ENCODE peak calls at places on chromosomes 3 and 15, in five cellular contexts. One of them, this sample, is unnamed.

GRCh38 chr15:41494190-41494921 is 682 bp downstream of the ITPKA start:
- DNase-seq in GM12878: no peak
- DNase-seq in GM12891: peak
- DNase-seq in H54: no peak
- DNase-seq in body of pancreas: peak
- DNase-seq in this sample: peak

GRCh38 chr15:72189250-72189902 is 8.2 kb downstream of the GRAMD2A start:
- DNase-seq in H54: no peak
- DNase-seq in body of pancreas: no peak
- DNase-seq in GM12878: no peak
- DNase-seq in GM12891: no peak
- DNase-seq in this sample: no peak

GRCh38 chr3:55147406-55147805 is 219.5 kb upstream of the LRTM1 start:
- DNase-seq in GM12891: no peak
- DNase-seq in H54: no peak
- DNase-seq in GM12878: no peak
- DNase-seq in body of pancreas: no peak
- DNase-seq in this sample: no peak

GRCh38 chr3:168341965-168342719 is 246.4 kb upstream of the GOLIM4 start:
- DNase-seq in H54: no peak
- DNase-seq in GM12878: no peak
- DNase-seq in GM12891: no peak
- DNase-seq in body of pancreas: no peak
- DNase-seq in this sample: no peak

GRCh38 chr3:30682434-30683155 is 76.2 kb downstream of the TGFBR2 start:
- DNase-seq in H54: no peak
- DNase-seq in GM12878: no peak
- DNase-seq in GM12891: no peak
- DNase-seq in body of pancreas: no peak
- DNase-seq in this sample: no peak

GRCh38 chr15:94743668-94744067 is 512.3 kb downstream of the MCTP2 start:
- DNase-seq in body of pancreas: no peak
- DNase-seq in H54: no peak
- DNase-seq in GM12891: no peak
- DNase-seq in GM12878: no peak
- DNase-seq in this sample: no peak

GRCh38 chr3:12898980-12899755 is 57.8 kb upstream of the RPL32 start:
- DNase-seq in H54: no peak
- DNase-seq in GM12878: no peak
- DNase-seq in body of pancreas: no peak
- DNase-seq in GM12891: no peak
- DNase-seq in this sample: peak

GRCh38 chr3:64747682-64748081 is 59.9 kb upstream of the ADAMTS9 start:
- DNase-seq in body of pancreas: no peak
- DNase-seq in GM12891: no peak
- DNase-seq in H54: no peak
- DNase-seq in GM12878: no peak
- DNase-seq in this sample: no peak

GRCh38 chr3:7876741-7877297 is 624.8 kb upstream of the LMCD1 start:
- DNase-seq in GM12891: no peak
- DNase-seq in H54: no peak
- DNase-seq in GM12878: no peak
- DNase-seq in body of pancreas: no peak
- DNase-seq in this sample: no peak

GRCh38 chr3:128217702-128218475 is 64.6 kb downstream of the EEFSEC start:
- DNase-seq in H54: no peak
- DNase-seq in GM12891: no peak
- DNase-seq in GM12878: peak
- DNase-seq in body of pancreas: no peak
- DNase-seq in this sample: no peak

GRCh38 chr15:53713218-53713617 is 46.2 kb downstream of the WDR72 start:
- DNase-seq in H54: no peak
- DNase-seq in GM12878: no peak
- DNase-seq in GM12891: no peak
- DNase-seq in body of pancreas: no peak
- DNase-seq in this sample: no peak

GRCh38 chr3:45670995-45671394 is 18.2 kb upstream of the SACM1L start:
- DNase-seq in GM12891: no peak
- DNase-seq in H54: no peak
- DNase-seq in GM12878: no peak
- DNase-seq in body of pancreas: no peak
- DNase-seq in this sample: no peak

GRCh38 chr3:41630708-41631107 is 331.2 kb downstream of the ULK4 start:
- DNase-seq in GM12891: no peak
- DNase-seq in H54: no peak
- DNase-seq in GM12878: no peak
- DNase-seq in body of pancreas: no peak
- DNase-seq in this sample: no peak

GRCh38 chr3:138078096-138078495 is 37.3 kb downstream of the DZIP1L start:
- DNase-seq in H54: no peak
- DNase-seq in GM12891: no peak
- DNase-seq in GM12878: no peak
- DNase-seq in body of pancreas: no peak
- DNase-seq in this sample: no peak

GRCh38 chr3:123201557-123202427 is at the start of gene SEC22A:
- DNase-seq in GM12878: peak
- DNase-seq in GM12891: peak
- DNase-seq in H54: peak
- DNase-seq in body of pancreas: peak
- DNase-seq in this sample: peak
- TF ChIP-seq POLR2A in GM12878: peak
- TF ChIP-seq POLR2A in GM12891: peak
- TF ChIP-seq POLR2A in H54: peak
- TF ChIP-seq POLR2A in body of pancreas: peak
- TF ChIP-seq POLR2A in this sample: no peak

GRCh38 chr15:26868029-26868685 is 1.3 kb downstream of the GABRA5 start:
- DNase-seq in body of pancreas: no peak
- DNase-seq in H54: no peak
- DNase-seq in GM12878: no peak
- DNase-seq in GM12891: no peak
- DNase-seq in this sample: no peak

GRCh38 chr15:26864664-26865191 is 2.1 kb upstream of the GABRA5 start:
- DNase-seq in GM12891: no peak
- DNase-seq in GM12878: no peak
- DNase-seq in H54: peak
- DNase-seq in body of pancreas: no peak
- DNase-seq in this sample: no peak

GRCh38 chr15:26869628-26870027 is 2.8 kb downstream of the GABRA5 start:
- DNase-seq in body of pancreas: no peak
- DNase-seq in GM12891: no peak
- DNase-seq in GM12878: no peak
- DNase-seq in H54: no peak
- DNase-seq in this sample: no peak

GRCh38 chr15:26867199-26868007 is 541 bp downstream of the GABRA5 start:
- DNase-seq in body of pancreas: no peak
- DNase-seq in GM12878: no peak
- DNase-seq in GM12891: no peak
- DNase-seq in H54: no peak
- DNase-seq in this sample: no peak

GRCh38 chr15:26866298-26867198 is at the start of gene GABRA5:
- DNase-seq in H54: no peak
- DNase-seq in GM12891: no peak
- DNase-seq in body of pancreas: peak
- DNase-seq in GM12878: no peak
- DNase-seq in this sample: peak
- TF ChIP-seq POLR2A in H54: no peak
- TF ChIP-seq POLR2A in GM12891: no peak
- TF ChIP-seq POLR2A in body of pancreas: no peak
- TF ChIP-seq POLR2A in GM12878: no peak
- TF ChIP-seq POLR2A in this sample: no peak

GRCh38 chr15:92808611-92809063 is 91.5 kb upstream of the CHD2 start:
- DNase-seq in GM12878: no peak
- DNase-seq in body of pancreas: peak
- DNase-seq in GM12891: no peak
- DNase-seq in H54: no peak
- DNase-seq in this sample: peak

GRCh38 chr15:92807971-92808571 is 92.1 kb upstream of the CHD2 start:
- DNase-seq in body of pancreas: no peak
- DNase-seq in H54: no peak
- DNase-seq in GM12878: no peak
- DNase-seq in GM12891: no peak
- DNase-seq in this sample: no peak

GRCh38 chr15:92810418-92811138 is 89.5 kb upstream of the CHD2 start:
- DNase-seq in GM12891: no peak
- DNase-seq in GM12878: no peak
- DNase-seq in H54: no peak
- DNase-seq in body of pancreas: peak
- DNase-seq in this sample: peak

GRCh38 chr15:92809880-92810361 is 90.2 kb upstream of the CHD2 start:
- DNase-seq in H54: no peak
- DNase-seq in body of pancreas: peak
- DNase-seq in GM12878: no peak
- DNase-seq in GM12891: no peak
- DNase-seq in this sample: no peak

GRCh38 chr15:92809064-92809879 is 90.9 kb upstream of the CHD2 start:
- DNase-seq in GM12891: peak
- DNase-seq in body of pancreas: peak
- DNase-seq in H54: no peak
- DNase-seq in GM12878: peak
- DNase-seq in this sample: peak
- TF ChIP-seq POLR2A in GM12891: peak
- TF ChIP-seq POLR2A in body of pancreas: peak
- TF ChIP-seq POLR2A in H54: peak
- TF ChIP-seq POLR2A in GM12878: peak
- TF ChIP-seq POLR2A in this sample: peak

DNA sequence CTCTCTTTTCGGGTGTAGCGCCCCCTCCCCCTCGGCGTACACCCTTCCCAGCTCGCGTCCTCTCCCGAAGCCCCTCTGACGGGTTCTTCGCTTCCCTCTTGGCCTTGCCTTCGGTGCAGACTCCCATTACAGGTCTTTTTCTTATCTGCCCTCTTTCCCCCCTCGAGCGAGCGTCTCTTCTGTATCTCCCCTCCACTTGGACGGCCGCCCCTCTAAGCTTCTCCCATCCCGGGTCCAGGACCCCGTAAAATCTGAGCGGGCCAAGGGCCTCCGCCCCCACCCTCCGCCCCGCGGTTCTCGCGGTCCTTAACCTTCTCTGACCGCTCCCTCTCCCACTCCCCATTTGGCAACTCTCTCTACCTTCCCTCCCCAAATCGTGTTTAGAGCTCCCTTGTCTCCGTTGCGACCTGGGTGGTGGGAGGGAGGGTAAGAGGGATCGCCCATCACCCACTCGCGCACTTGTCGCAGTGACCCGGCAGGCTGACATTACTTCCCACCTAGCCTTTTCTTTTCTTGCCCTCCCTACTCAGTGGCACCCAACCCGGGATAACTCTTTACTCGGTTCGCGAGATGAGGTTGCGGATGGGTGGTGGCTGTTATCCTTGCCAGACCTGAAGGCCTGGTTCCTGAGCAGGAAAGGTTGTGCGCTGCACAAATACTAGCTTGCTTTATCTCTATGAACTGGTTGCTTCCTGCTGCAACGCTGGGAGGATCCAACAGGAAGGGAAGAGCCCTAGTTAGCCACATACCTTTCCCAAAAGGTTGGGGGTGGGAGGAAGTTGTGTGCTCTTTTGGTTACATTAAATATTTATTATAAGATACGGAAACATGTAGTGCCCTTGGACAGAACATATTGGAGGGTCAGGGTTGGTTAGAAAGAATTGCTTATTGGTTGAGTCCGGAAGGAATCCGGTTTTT is 922 bp downstream of the RAB11A start:
- DNase-seq in H54: no peak
- DNase-seq in GM12891: no peak
- DNase-seq in GM12878: no peak
- DNase-seq in body of pancreas: peak
- DNase-seq in this sample: peak
- TF ChIP-seq POLR2A in H54: no peak
- TF ChIP-seq POLR2A in GM12891: no peak
- TF ChIP-seq POLR2A in GM12878: peak
- TF ChIP-seq POLR2A in body of pancreas: peak
- TF ChIP-seq POLR2A in this sample: no peak

This sample was measured in heart left ventricle.